ENCODE peak calls at places on chromosome 18, in seven cellular contexts. One of them, this sample, is unnamed.

GRCh38 chr18:34600874-34601273 is 109.2 kb upstream of the DTNA start:
- DNase-seq in breast epithelium: no peak
- DNase-seq in astrocyte of the spinal cord: no peak
- DNase-seq in AG09319: no peak
- DNase-seq in bronchial epithelial cell: no peak
- DNase-seq in brain microvascular endothelial cell: no peak
- DNase-seq in IMR-90: no peak
- DNase-seq in this sample: no peak

GRCh38 chr18:78632111-78632541 is 347.5 kb upstream of the SALL3 start:
- DNase-seq in breast epithelium: no peak
- DNase-seq in IMR-90: peak
- DNase-seq in bronchial epithelial cell: peak
- DNase-seq in brain microvascular endothelial cell: no peak
- DNase-seq in AG09319: no peak
- DNase-seq in astrocyte of the spinal cord: no peak
- DNase-seq in this sample: no peak

GRCh38 chr18:39198376-39198775 is 1632.8 kb upstream of the CELF4 start:
- DNase-seq in IMR-90: peak
- DNase-seq in astrocyte of the spinal cord: peak
- DNase-seq in AG09319: no peak
- DNase-seq in bronchial epithelial cell: peak
- DNase-seq in breast epithelium: no peak
- DNase-seq in brain microvascular endothelial cell: no peak
- DNase-seq in this sample: no peak

GRCh38 chr18:33583901-33584300 is 5.9 kb downstream of the ASXL3 start:
- DNase-seq in breast epithelium: no peak
- DNase-seq in bronchial epithelial cell: no peak
- DNase-seq in astrocyte of the spinal cord: no peak
- DNase-seq in brain microvascular endothelial cell: no peak
- DNase-seq in IMR-90: no peak
- DNase-seq in AG09319: no peak
- DNase-seq in this sample: no peak

GRCh38 chr18:55234366-55235093 is 275.3 kb upstream of the CCDC68 start:
- DNase-seq in breast epithelium: peak
- DNase-seq in AG09319: peak
- DNase-seq in IMR-90: peak
- DNase-seq in astrocyte of the spinal cord: peak
- DNase-seq in brain microvascular endothelial cell: peak
- DNase-seq in bronchial epithelial cell: peak
- DNase-seq in this sample: peak

GRCh38 chr18:31658670-31659573 is 25.5 kb downstream of the B4GALT6 start:
- DNase-seq in breast epithelium: no peak
- DNase-seq in IMR-90: no peak
- DNase-seq in AG09319: no peak
- DNase-seq in brain microvascular endothelial cell: no peak
- DNase-seq in bronchial epithelial cell: no peak
- DNase-seq in astrocyte of the spinal cord: peak
- DNase-seq in this sample: peak

GRCh38 chr18:30386624-30387023 is 655.9 kb downstream of the DSC3 start:
- DNase-seq in breast epithelium: no peak
- DNase-seq in brain microvascular endothelial cell: no peak
- DNase-seq in IMR-90: no peak
- DNase-seq in astrocyte of the spinal cord: no peak
- DNase-seq in bronchial epithelial cell: no peak
- DNase-seq in AG09319: no peak
- DNase-seq in this sample: no peak

GRCh38 chr18:59660976-59661743 is 36.1 kb downstream of the CCBE1 start:
- DNase-seq in brain microvascular endothelial cell: no peak
- DNase-seq in IMR-90: peak
- DNase-seq in bronchial epithelial cell: peak
- DNase-seq in AG09319: peak
- DNase-seq in astrocyte of the spinal cord: peak
- DNase-seq in breast epithelium: no peak
- DNase-seq in this sample: no peak

GRCh38 chr18:31516432-31516831 is 18.5 kb downstream of the DSG2 start:
- DNase-seq in AG09319: no peak
- DNase-seq in brain microvascular endothelial cell: no peak
- DNase-seq in bronchial epithelial cell: no peak
- DNase-seq in IMR-90: no peak
- DNase-seq in astrocyte of the spinal cord: no peak
- DNase-seq in breast epithelium: no peak
- DNase-seq in this sample: no peak

GRCh38 chr18:34858188-34858587 is 148.1 kb downstream of the DTNA start:
- DNase-seq in AG09319: no peak
- DNase-seq in brain microvascular endothelial cell: no peak
- DNase-seq in astrocyte of the spinal cord: no peak
- DNase-seq in breast epithelium: no peak
- DNase-seq in IMR-90: no peak
- DNase-seq in bronchial epithelial cell: no peak
- DNase-seq in this sample: no peak

GRCh38 chr18:33201509-33201926 is 239.0 kb downstream of the CCDC178 start:
- DNase-seq in bronchial epithelial cell: peak
- DNase-seq in breast epithelium: no peak
- DNase-seq in IMR-90: no peak
- DNase-seq in AG09319: no peak
- DNase-seq in astrocyte of the spinal cord: peak
- DNase-seq in brain microvascular endothelial cell: peak
- DNase-seq in this sample: no peak

GRCh38 chr18:28112056-28112470 is 64.9 kb downstream of the CDH2 start:
- DNase-seq in IMR-90: peak
- DNase-seq in breast epithelium: no peak
- DNase-seq in AG09319: peak
- DNase-seq in brain microvascular endothelial cell: peak
- DNase-seq in bronchial epithelial cell: peak
- DNase-seq in astrocyte of the spinal cord: peak
- DNase-seq in this sample: no peak

GRCh38 chr18:11975721-11976120 is 5.6 kb upstream of the IMPA2 start:
- DNase-seq in IMR-90: no peak
- DNase-seq in AG09319: no peak
- DNase-seq in breast epithelium: no peak
- DNase-seq in bronchial epithelial cell: no peak
- DNase-seq in brain microvascular endothelial cell: no peak
- DNase-seq in astrocyte of the spinal cord: no peak
- DNase-seq in this sample: no peak

GRCh38 chr18:46596119-46596518 is 60.9 kb downstream of the LOXHD1 start:
- DNase-seq in breast epithelium: no peak
- DNase-seq in AG09319: no peak
- DNase-seq in astrocyte of the spinal cord: peak
- DNase-seq in brain microvascular endothelial cell: no peak
- DNase-seq in bronchial epithelial cell: peak
- DNase-seq in IMR-90: peak
- DNase-seq in this sample: no peak

GRCh38 chr18:6777509-6777908 is 48.0 kb downstream of the ARHGAP28 start:
- DNase-seq in brain microvascular endothelial cell: no peak
- DNase-seq in IMR-90: no peak
- DNase-seq in bronchial epithelial cell: no peak
- DNase-seq in breast epithelium: no peak
- DNase-seq in AG09319: no peak
- DNase-seq in astrocyte of the spinal cord: no peak
- DNase-seq in this sample: no peak

GRCh38 chr18:6775237-6775636 is 45.7 kb downstream of the ARHGAP28 start:
- DNase-seq in AG09319: no peak
- DNase-seq in bronchial epithelial cell: no peak
- DNase-seq in IMR-90: no peak
- DNase-seq in breast epithelium: no peak
- DNase-seq in astrocyte of the spinal cord: no peak
- DNase-seq in brain microvascular endothelial cell: no peak
- DNase-seq in this sample: no peak

GRCh38 chr18:6776193-6776592 is 46.7 kb downstream of the ARHGAP28 start:
- DNase-seq in breast epithelium: no peak
- DNase-seq in brain microvascular endothelial cell: peak
- DNase-seq in IMR-90: peak
- DNase-seq in AG09319: peak
- DNase-seq in bronchial epithelial cell: no peak
- DNase-seq in astrocyte of the spinal cord: peak
- DNase-seq in this sample: no peak

GRCh38 chr18:6773777-6774176 is 44.3 kb downstream of the ARHGAP28 start:
- DNase-seq in astrocyte of the spinal cord: no peak
- DNase-seq in AG09319: no peak
- DNase-seq in breast epithelium: no peak
- DNase-seq in bronchial epithelial cell: no peak
- DNase-seq in brain microvascular endothelial cell: no peak
- DNase-seq in IMR-90: no peak
- DNase-seq in this sample: no peak

DNA sequence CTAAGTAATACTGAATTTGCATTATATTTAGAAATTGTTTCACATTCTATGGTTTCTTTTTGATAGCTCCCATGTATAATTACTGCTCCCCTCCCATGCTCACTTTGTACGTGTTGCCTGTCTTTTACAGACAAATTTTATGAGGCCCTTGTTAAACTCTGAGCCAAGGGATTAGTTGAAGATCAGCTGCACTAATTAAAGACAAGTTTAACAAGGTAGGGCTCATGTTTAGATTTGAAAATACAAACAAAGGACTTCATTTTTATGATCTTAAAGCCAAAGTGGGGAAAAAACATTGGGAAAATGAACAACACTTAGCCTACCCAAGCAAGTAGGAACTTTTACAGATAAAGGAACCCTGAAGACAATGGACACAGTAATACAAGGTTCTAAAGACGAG is 46.2 kb downstream of the ARHGAP28 start:
- DNase-seq in breast epithelium: no peak
- DNase-seq in bronchial epithelial cell: no peak
- DNase-seq in AG09319: no peak
- DNase-seq in astrocyte of the spinal cord: no peak
- DNase-seq in brain microvascular endothelial cell: no peak
- DNase-seq in IMR-90: no peak
- DNase-seq in this sample: no peak
- TF ChIP-seq CTCF in breast epithelium: no peak
- TF ChIP-seq CTCF in bronchial epithelial cell: no peak
- TF ChIP-seq CTCF in AG09319: no peak
- TF ChIP-seq CTCF in astrocyte of the spinal cord: no peak
- TF ChIP-seq CTCF in brain microvascular endothelial cell: no peak
- TF ChIP-seq CTCF in IMR-90: no peak
- TF ChIP-seq CTCF in this sample: no peak

GRCh38 chr18:62198259-62198658 is 11.2 kb downstream of the RELCH start:
- DNase-seq in brain microvascular endothelial cell: no peak
- DNase-seq in breast epithelium: no peak
- DNase-seq in IMR-90: no peak
- DNase-seq in astrocyte of the spinal cord: no peak
- DNase-seq in AG09319: no peak
- DNase-seq in bronchial epithelial cell: peak
- DNase-seq in this sample: no peak
- TF ChIP-seq CTCF in brain microvascular endothelial cell: no peak
- TF ChIP-seq CTCF in breast epithelium: no peak
- TF ChIP-seq CTCF in IMR-90: no peak
- TF ChIP-seq CTCF in astrocyte of the spinal cord: no peak
- TF ChIP-seq CTCF in AG09319: no peak
- TF ChIP-seq CTCF in bronchial epithelial cell: no peak
- TF ChIP-seq CTCF in this sample: no peak

GRCh38 chr18:51537487-51537886 is 340.0 kb upstream of the MEX3C start:
- DNase-seq in brain microvascular endothelial cell: peak
- DNase-seq in bronchial epithelial cell: peak
- DNase-seq in breast epithelium: no peak
- DNase-seq in AG09319: no peak
- DNase-seq in IMR-90: no peak
- DNase-seq in astrocyte of the spinal cord: no peak
- DNase-seq in this sample: no peak
- TF ChIP-seq CTCF in brain microvascular endothelial cell: peak
- TF ChIP-seq CTCF in bronchial epithelial cell: peak
- TF ChIP-seq CTCF in breast epithelium: peak
- TF ChIP-seq CTCF in AG09319: no peak
- TF ChIP-seq CTCF in IMR-90: no peak
- TF ChIP-seq CTCF in astrocyte of the spinal cord: peak
- TF ChIP-seq CTCF in this sample: no peak

DNA sequence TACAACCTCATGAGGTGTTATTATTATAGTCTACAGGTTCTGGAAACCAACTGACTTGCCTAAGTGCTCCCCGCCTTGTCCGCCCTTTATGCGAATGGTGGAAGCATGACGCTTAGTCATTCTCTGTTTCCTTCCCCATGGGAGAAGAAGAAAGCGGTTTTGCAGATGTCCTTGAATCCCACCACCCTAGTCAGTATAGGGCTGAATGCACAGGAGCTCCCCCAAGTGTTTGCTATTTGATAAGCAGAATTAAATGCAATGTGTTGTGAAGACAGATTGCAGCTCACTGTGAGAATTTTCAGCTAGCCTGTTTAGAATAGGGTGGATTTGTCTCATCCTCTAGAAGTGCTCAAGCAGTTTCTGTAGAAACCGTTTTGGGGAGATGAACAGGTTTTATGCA is 652.0 kb downstream of the DCC start:
- DNase-seq in astrocyte of the spinal cord: no peak
- DNase-seq in IMR-90: no peak
- DNase-seq in bronchial epithelial cell: no peak
- DNase-seq in breast epithelium: no peak
- DNase-seq in AG09319: no peak
- DNase-seq in brain microvascular endothelial cell: no peak
- DNase-seq in this sample: no peak
- TF ChIP-seq CTCF in astrocyte of the spinal cord: peak
- TF ChIP-seq CTCF in IMR-90: no peak
- TF ChIP-seq CTCF in bronchial epithelial cell: peak
- TF ChIP-seq CTCF in breast epithelium: no peak
- TF ChIP-seq CTCF in AG09319: no peak
- TF ChIP-seq CTCF in brain microvascular endothelial cell: no peak
- TF ChIP-seq CTCF in this sample: no peak

GRCh38 chr18:66872277-66872676 is 268.4 kb upstream of the CDH19 start:
- DNase-seq in AG09319: no peak
- DNase-seq in bronchial epithelial cell: peak
- DNase-seq in IMR-90: no peak
- DNase-seq in astrocyte of the spinal cord: peak
- DNase-seq in breast epithelium: no peak
- DNase-seq in brain microvascular endothelial cell: peak
- DNase-seq in this sample: no peak
- TF ChIP-seq CTCF in AG09319: no peak
- TF ChIP-seq CTCF in bronchial epithelial cell: no peak
- TF ChIP-seq CTCF in IMR-90: no peak
- TF ChIP-seq CTCF in astrocyte of the spinal cord: no peak
- TF ChIP-seq CTCF in breast epithelium: no peak
- TF ChIP-seq CTCF in brain microvascular endothelial cell: peak
- TF ChIP-seq CTCF in this sample: no peak

DNA sequence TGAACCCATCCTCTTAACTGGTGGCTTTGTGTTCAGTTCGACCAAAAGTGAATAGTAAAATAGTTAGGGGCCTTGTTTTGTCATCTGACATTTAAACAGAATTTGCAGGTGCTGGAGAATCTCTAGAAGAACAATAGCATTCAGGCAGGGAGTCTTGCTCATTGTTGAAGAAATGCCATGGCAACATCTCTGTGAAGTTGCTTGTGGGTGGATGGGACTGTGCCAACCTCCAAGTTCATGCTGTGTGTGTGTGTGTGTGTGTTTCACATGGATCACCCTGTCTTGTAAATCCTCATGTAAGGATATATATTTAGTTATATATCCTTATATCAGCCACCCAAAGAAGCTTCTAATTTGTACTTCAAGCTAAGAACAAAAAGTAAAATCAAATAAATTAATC is 66.7 kb downstream of the SKA1 start:
- DNase-seq in astrocyte of the spinal cord: no peak
- DNase-seq in AG09319: no peak
- DNase-seq in bronchial epithelial cell: no peak
- DNase-seq in IMR-90: no peak
- DNase-seq in brain microvascular endothelial cell: no peak
- DNase-seq in breast epithelium: no peak
- DNase-seq in this sample: no peak
- TF ChIP-seq CTCF in astrocyte of the spinal cord: no peak
- TF ChIP-seq CTCF in AG09319: no peak
- TF ChIP-seq CTCF in bronchial epithelial cell: no peak
- TF ChIP-seq CTCF in IMR-90: no peak
- TF ChIP-seq CTCF in brain microvascular endothelial cell: no peak
- TF ChIP-seq CTCF in breast epithelium: no peak
- TF ChIP-seq CTCF in this sample: no peak

This sample was measured in GM20000.